ENCODE peak calls at places on chromosomes 6 and 20, in nine cellular contexts. Y is HEK293T; D is BJ; Z is activated naive CD8-positive, alpha-beta T cell treated with anti-CD3 and anti-CD28 coated beads, Interleukin-2, amount 50 U/mL, for 24 hours; L is AG08395; O is NCI-H1105 treated with DMSO at 0.1 percent for 48 hours; P is CD4-positive, CD25-positive, alpha-beta regulatory T cell; G is stimulated activated CD4-positive, alpha-beta T cell treated with anti-CD3 and anti-CD28 coated beads, Interleukin-4, amount 100 ng/mL, for 1 hour; Q is OCI-LY7. S is an unnamed sample.
A peak's percentile ranks its signal among the peaks of the same experiment; 100 is the strongest.

GRCh38 chr6:77136086-77136485 is 327.2 kb downstream of the HTR1B start:
- DNase-seq in L (no peak), G (no peak), Z (no peak), O (no peak), P (no peak), Q (no peak), Y (no peak), D (no peak), S (no peak)

GRCh38 chr6:157514659-157515496 is 133.9 kb downstream of the ZDHHC14 start:
- DNase-seq in G (no peak), Q (no peak), Y (no peak), P (no peak), L (peak; percentile 91), Z (no peak), O (no peak), D (peak; percentile 26), S (peak; percentile 76)

GRCh38 chr6:36633915-36634314 is 39.8 kb downstream of the SRSF3 start:
- DNase-seq in Q (no peak), Z (no peak), D (no peak), Y (no peak), L (peak; percentile 58), P (no peak), O (peak; percentile 48), G (no peak), S (peak; percentile 96)

GRCh38 chr20:62142252-62143117 is 709 bp downstream of the PSMA7 start:
- DNase-seq in Q (peak; percentile 28), L (no peak), P (peak; percentile 24), D (no peak), G (peak; percentile 22), Z (peak; percentile 14), O (peak; percentile 21), Y (no peak), S (no peak)

GRCh38 chr6:15761045-15761502 is 98.2 kb upstream of the DTNBP1 start:
- DNase-seq in Q (no peak), P (no peak), Z (no peak), D (no peak), Y (no peak), L (no peak), O (peak; percentile 62), G (no peak), S (no peak)

GRCh38 chr6:21164768-21165326 is 428.7 kb upstream of the SOX4 start:
- DNase-seq in G (no peak), O (no peak), L (no peak), Y (no peak), D (no peak), Q (no peak), Z (no peak), P (peak; percentile 59), S (peak; percentile 11)

GRCh38 chr20:64173116-64173515 is 8.9 kb downstream of the MYT1 start:
- DNase-seq in P (no peak), Q (no peak), O (no peak), L (no peak), D (no peak), Y (no peak), Z (no peak), G (no peak), S (no peak)

GRCh38 chr6:128098000-128098581 is 197.2 kb upstream of the THEMIS start:
- DNase-seq in Y (no peak), Z (no peak), D (no peak), G (no peak), Q (no peak), P (no peak), O (peak; percentile 12), L (no peak), S (peak; percentile 6)

GRCh38 chr6:34583461-34583860 is 27.3 kb upstream of the SPDEF start:
- DNase-seq in P (no peak), Y (no peak), L (no peak), D (no peak), Z (peak; percentile 8), O (no peak), Q (no peak), G (no peak), S (no peak)

GRCh38 chr6:131251593-131252204 is 116.4 kb downstream of the AKAP7 start:
- DNase-seq in O (no peak), D (no peak), Y (no peak), P (no peak), L (peak; percentile 4), G (no peak), Z (no peak), Q (no peak), S (no peak)

GRCh38 chr6:131954775-131955107 is 3.6 kb upstream of the CCN2 start:
- DNase-seq in L (no peak), D (no peak), Q (no peak), G (no peak), Z (no peak), O (no peak), Y (peak; percentile 21), P (no peak), S (peak; percentile 95)

GRCh38 chr6:12386816-12387215 is 96.7 kb downstream of the EDN1 start:
- DNase-seq in O (no peak), G (no peak), Y (no peak), P (no peak), Z (no peak), D (no peak), Q (no peak), L (peak; percentile 48), S (no peak)

GRCh38 chr6:129630606-129631005 is 79.4 kb downstream of the ARHGAP18 start:
- DNase-seq in O (no peak), G (no peak), D (no peak), Z (no peak), Y (no peak), Q (no peak), P (no peak), L (no peak), S (no peak)

GRCh38 chr6:139540276-139540675 is 165.8 kb upstream of the CITED2 start:
- DNase-seq in O (no peak), L (peak; percentile 56), D (no peak), Z (peak; percentile 33), G (peak; percentile 16), P (peak; percentile 36), Q (no peak), Y (no peak), S (peak; percentile 45)

GRCh38 chr6:126886106-126886505 is 232.4 kb upstream of the RSPO3 start:
- DNase-seq in Z (no peak), L (no peak), O (no peak), G (no peak), D (no peak), Y (no peak), P (no peak), Q (no peak), S (no peak)

GRCh38 chr20:25459111-25459830 is 51.8 kb downstream of the GINS1 start:
- DNase-seq in P (no peak), O (no peak), Y (no peak), Z (no peak), G (no peak), D (no peak), L (no peak), Q (no peak), S (no peak)

GRCh38 chr6:37990762-37991525 is 171.4 kb downstream of the ZFAND3 start:
- DNase-seq in G (no peak), Q (no peak), D (peak; percentile 58), O (no peak), P (no peak), Y (no peak), Z (no peak), L (peak; percentile 82), S (peak; percentile 84)

GRCh38 chr6:14000901-14001300 is 76.1 kb downstream of the RNF182 start:
- DNase-seq in Q (no peak), L (peak; percentile 12), G (no peak), Y (no peak), D (no peak), P (no peak), Z (no peak), O (no peak), S (no peak)

GRCh38 chr6:16154904-16155303 is 26.0 kb downstream of the MYLIP start:
- DNase-seq in L (peak; percentile 94), Z (no peak), G (no peak), D (no peak), Y (no peak), P (no peak), O (no peak), Q (no peak), S (no peak)

GRCh38 chr20:60477958-60478357 is 519.7 kb downstream of the CDH26 start:
- DNase-seq in D (no peak), Y (no peak), Q (no peak), Z (no peak), O (no peak), P (no peak), L (no peak), G (no peak), S (no peak)

GRCh38 chr6:170290306-170291128 is at the start of gene DLL1:
- DNase-seq in P (peak; percentile 23), D (no peak), Q (no peak), Y (peak; percentile 66), L (peak; percentile 53), G (peak; percentile 40), Z (peak; percentile 46), O (peak; percentile 93), S (peak; percentile 74)

GRCh38 chr6:22681761-22682160 is 112.4 kb downstream of the HDGFL1 start:
- DNase-seq in D (no peak), L (no peak), Y (no peak), Q (no peak), Z (no peak), P (no peak), O (no peak), G (no peak), S (no peak)

GRCh38 chr20:9442858-9443257 is 71.5 kb upstream of the LAMP5 start:
- DNase-seq in D (no peak), Z (no peak), G (no peak), L (no peak), Q (no peak), Y (no peak), P (peak; percentile 1), O (peak; percentile 53), S (no peak)

GRCh38 chr20:43531091-43531443 is 23.6 kb downstream of the L3MBTL1 start:
- DNase-seq in Y (no peak), G (no peak), Q (no peak), D (no peak), Z (no peak), L (no peak), O (no peak), P (no peak), S (no peak)

GRCh38 chr6:105794263-105794662 is 291.9 kb upstream of the PRDM1 start:
- DNase-seq in Q (peak; percentile 14), Y (peak; percentile 26), Z (no peak), O (no peak), G (no peak), L (peak; percentile 55), P (no peak), D (no peak), S (no peak)

GRCh38 chr6:35719830-35720733 is 16.8 kb upstream of the ARMC12 start:
- DNase-seq in O (no peak), G (peak; percentile 23), Z (peak; percentile 41), Q (peak; percentile 83), D (no peak), P (peak; percentile 46), Y (peak; percentile 14), L (no peak), S (peak; percentile 49)

GRCh38 chr20:48626226-48626937 is 201.4 kb downstream of the PREX1 start:
- DNase-seq in D (peak; percentile 15), P (peak; percentile 18), G (no peak), O (no peak), Y (no peak), Z (peak; percentile 14), L (no peak), Q (no peak), S (no peak)

GRCh38 chr20:25083773-25084615 is 2.1 kb upstream of the VSX1 start:
- DNase-seq in P (no peak), D (no peak), Z (peak; percentile 70), Y (no peak), L (no peak), G (no peak), O (peak; percentile 36), Q (no peak), S (peak; percentile 39)

GRCh38 chr6:88891135-88891845 is 72.1 kb downstream of the RNGTT start:
- DNase-seq in O (no peak), Y (no peak), D (no peak), G (no peak), L (no peak), Q (no peak), Z (no peak), P (no peak), S (no peak)

GRCh38 chr20:63321148-63321831 is 28.3 kb downstream of the COL20A1 start:
- DNase-seq in G (no peak), Z (no peak), L (peak; percentile 64), P (no peak), Q (no peak), Y (no peak), D (peak; percentile 5), O (no peak), S (peak; percentile 47)

GRCh38 chr6:99189823-99190721 is 159.4 kb downstream of the FAXC start:
- DNase-seq in P (peak; percentile 24), Q (no peak), L (no peak), Y (no peak), O (no peak), Z (no peak), D (no peak), G (no peak), S (no peak)

S was measured in Daoy.